ENCODE peak calls at places on chromosomes 6 and 20, in ten cellular contexts. One of them, this sample, is unnamed.
A peak's percentile ranks its signal among the peaks of the same experiment; 100 is the strongest.

GRCh38 chr6:67933278-67933677 is 701.8 kb upstream of the ADGRB3 start:
- DNase-seq in CD4-positive, alpha-beta T cell: no peak
- DNase-seq in ACHN: peak; percentile 12
- DNase-seq in NCI-H524: peak; percentile 10
- DNase-seq in OCI-M1: peak; percentile 76
- DNase-seq in HFFc6: no peak
- DNase-seq in ovary: no peak
- DNase-seq in fibroblast of pulmonary artery: no peak
- DNase-seq in stimulated activated CD8-positive, alpha-beta memory T cell treated with anti-CD3 and anti-CD28 coated beads, Interleukin-12 subunit alpha, Interleukin-12 subunit beta, amount 100 ng/mL, for 1 hour: no peak
- DNase-seq in posterior vena cava: no peak
- DNase-seq in this sample: no peak

GRCh38 chr20:17898548-17898994 is 70.0 kb downstream of the SNX5 start:
- DNase-seq in stimulated activated CD8-positive, alpha-beta memory T cell treated with anti-CD3 and anti-CD28 coated beads, Interleukin-12 subunit alpha, Interleukin-12 subunit beta, amount 100 ng/mL, for 1 hour: peak; percentile 41
- DNase-seq in ovary: peak; percentile 71
- DNase-seq in ACHN: peak; percentile 49
- DNase-seq in HFFc6: peak; percentile 60
- DNase-seq in OCI-M1: peak; percentile 71
- DNase-seq in fibroblast of pulmonary artery: peak; percentile 84
- DNase-seq in CD4-positive, alpha-beta T cell: peak; percentile 52
- DNase-seq in NCI-H524: peak; percentile 66
- DNase-seq in posterior vena cava: peak; percentile 82
- DNase-seq in this sample: peak; percentile 41

GRCh38 chr6:33613146-33613793 is 7.9 kb upstream of the ITPR3 start:
- DNase-seq in OCI-M1: no peak
- DNase-seq in posterior vena cava: no peak
- DNase-seq in ovary: no peak
- DNase-seq in HFFc6: peak; percentile 68
- DNase-seq in ACHN: peak; percentile 86
- DNase-seq in stimulated activated CD8-positive, alpha-beta memory T cell treated with anti-CD3 and anti-CD28 coated beads, Interleukin-12 subunit alpha, Interleukin-12 subunit beta, amount 100 ng/mL, for 1 hour: no peak
- DNase-seq in CD4-positive, alpha-beta T cell: no peak
- DNase-seq in NCI-H524: no peak
- DNase-seq in fibroblast of pulmonary artery: no peak
- DNase-seq in this sample: peak; percentile 58

GRCh38 chr6:168578036-168578435 is 137.1 kb downstream of the SMOC2 start:
- DNase-seq in fibroblast of pulmonary artery: no peak
- DNase-seq in HFFc6: no peak
- DNase-seq in OCI-M1: no peak
- DNase-seq in ovary: no peak
- DNase-seq in posterior vena cava: peak; percentile 55
- DNase-seq in stimulated activated CD8-positive, alpha-beta memory T cell treated with anti-CD3 and anti-CD28 coated beads, Interleukin-12 subunit alpha, Interleukin-12 subunit beta, amount 100 ng/mL, for 1 hour: no peak
- DNase-seq in NCI-H524: no peak
- DNase-seq in CD4-positive, alpha-beta T cell: no peak
- DNase-seq in ACHN: no peak
- DNase-seq in this sample: no peak

GRCh38 chr6:150835620-150836019 is 29.9 kb upstream of the MTHFD1L start:
- DNase-seq in NCI-H524: no peak
- DNase-seq in stimulated activated CD8-positive, alpha-beta memory T cell treated with anti-CD3 and anti-CD28 coated beads, Interleukin-12 subunit alpha, Interleukin-12 subunit beta, amount 100 ng/mL, for 1 hour: no peak
- DNase-seq in fibroblast of pulmonary artery: no peak
- DNase-seq in OCI-M1: no peak
- DNase-seq in CD4-positive, alpha-beta T cell: no peak
- DNase-seq in ACHN: no peak
- DNase-seq in ovary: no peak
- DNase-seq in posterior vena cava: no peak
- DNase-seq in HFFc6: no peak
- DNase-seq in this sample: no peak

GRCh38 chr6:98945311-98946005 is 2.3 kb downstream of the FBXL4 start:
- DNase-seq in ACHN: no peak
- DNase-seq in stimulated activated CD8-positive, alpha-beta memory T cell treated with anti-CD3 and anti-CD28 coated beads, Interleukin-12 subunit alpha, Interleukin-12 subunit beta, amount 100 ng/mL, for 1 hour: no peak
- DNase-seq in CD4-positive, alpha-beta T cell: no peak
- DNase-seq in fibroblast of pulmonary artery: no peak
- DNase-seq in HFFc6: no peak
- DNase-seq in OCI-M1: no peak
- DNase-seq in ovary: no peak
- DNase-seq in posterior vena cava: no peak
- DNase-seq in NCI-H524: no peak
- DNase-seq in this sample: no peak

GRCh38 chr6:39558791-39559190 is 166.4 kb downstream of the KIF6 start:
- DNase-seq in stimulated activated CD8-positive, alpha-beta memory T cell treated with anti-CD3 and anti-CD28 coated beads, Interleukin-12 subunit alpha, Interleukin-12 subunit beta, amount 100 ng/mL, for 1 hour: no peak
- DNase-seq in CD4-positive, alpha-beta T cell: no peak
- DNase-seq in posterior vena cava: no peak
- DNase-seq in fibroblast of pulmonary artery: no peak
- DNase-seq in OCI-M1: no peak
- DNase-seq in ovary: no peak
- DNase-seq in HFFc6: no peak
- DNase-seq in ACHN: no peak
- DNase-seq in NCI-H524: no peak
- DNase-seq in this sample: no peak

GRCh38 chr6:117264487-117265424 is 602 bp upstream of the VGLL2 start:
- DNase-seq in NCI-H524: peak; percentile 42
- DNase-seq in ACHN: no peak
- DNase-seq in ovary: no peak
- DNase-seq in stimulated activated CD8-positive, alpha-beta memory T cell treated with anti-CD3 and anti-CD28 coated beads, Interleukin-12 subunit alpha, Interleukin-12 subunit beta, amount 100 ng/mL, for 1 hour: no peak
- DNase-seq in CD4-positive, alpha-beta T cell: no peak
- DNase-seq in HFFc6: no peak
- DNase-seq in posterior vena cava: no peak
- DNase-seq in fibroblast of pulmonary artery: peak; percentile 16
- DNase-seq in OCI-M1: no peak
- DNase-seq in this sample: no peak

GRCh38 chr6:15132854-15133670 is 112.8 kb upstream of the JARID2 start:
- DNase-seq in CD4-positive, alpha-beta T cell: no peak
- DNase-seq in OCI-M1: no peak
- DNase-seq in fibroblast of pulmonary artery: peak; percentile 56
- DNase-seq in posterior vena cava: no peak
- DNase-seq in stimulated activated CD8-positive, alpha-beta memory T cell treated with anti-CD3 and anti-CD28 coated beads, Interleukin-12 subunit alpha, Interleukin-12 subunit beta, amount 100 ng/mL, for 1 hour: no peak
- DNase-seq in ACHN: peak; percentile 4
- DNase-seq in ovary: no peak
- DNase-seq in HFFc6: peak; percentile 80
- DNase-seq in NCI-H524: peak; percentile 82
- DNase-seq in this sample: peak; percentile 94

GRCh38 chr20:12058201-12058600 is 140.5 kb downstream of the BTBD3 start:
- DNase-seq in HFFc6: no peak
- DNase-seq in CD4-positive, alpha-beta T cell: no peak
- DNase-seq in ACHN: no peak
- DNase-seq in NCI-H524: no peak
- DNase-seq in stimulated activated CD8-positive, alpha-beta memory T cell treated with anti-CD3 and anti-CD28 coated beads, Interleukin-12 subunit alpha, Interleukin-12 subunit beta, amount 100 ng/mL, for 1 hour: no peak
- DNase-seq in fibroblast of pulmonary artery: no peak
- DNase-seq in ovary: no peak
- DNase-seq in posterior vena cava: no peak
- DNase-seq in OCI-M1: no peak
- DNase-seq in this sample: no peak

GRCh38 chr6:105300090-105300489 is 102.8 kb downstream of the PREP start:
- DNase-seq in posterior vena cava: no peak
- DNase-seq in OCI-M1: no peak
- DNase-seq in fibroblast of pulmonary artery: no peak
- DNase-seq in ovary: no peak
- DNase-seq in stimulated activated CD8-positive, alpha-beta memory T cell treated with anti-CD3 and anti-CD28 coated beads, Interleukin-12 subunit alpha, Interleukin-12 subunit beta, amount 100 ng/mL, for 1 hour: no peak
- DNase-seq in HFFc6: no peak
- DNase-seq in NCI-H524: no peak
- DNase-seq in ACHN: no peak
- DNase-seq in CD4-positive, alpha-beta T cell: no peak
- DNase-seq in this sample: no peak

GRCh38 chr20:31418307-31418706 is 12.3 kb upstream of the DEFB121 start:
- DNase-seq in posterior vena cava: no peak
- DNase-seq in ACHN: no peak
- DNase-seq in HFFc6: no peak
- DNase-seq in NCI-H524: no peak
- DNase-seq in fibroblast of pulmonary artery: no peak
- DNase-seq in OCI-M1: no peak
- DNase-seq in CD4-positive, alpha-beta T cell: no peak
- DNase-seq in stimulated activated CD8-positive, alpha-beta memory T cell treated with anti-CD3 and anti-CD28 coated beads, Interleukin-12 subunit alpha, Interleukin-12 subunit beta, amount 100 ng/mL, for 1 hour: no peak
- DNase-seq in ovary: no peak
- DNase-seq in this sample: no peak

GRCh38 chr6:28082939-28083338 is 2.6 kb downstream of the ZNF165 start:
- DNase-seq in OCI-M1: no peak
- DNase-seq in ACHN: no peak
- DNase-seq in ovary: no peak
- DNase-seq in HFFc6: no peak
- DNase-seq in NCI-H524: no peak
- DNase-seq in CD4-positive, alpha-beta T cell: no peak
- DNase-seq in stimulated activated CD8-positive, alpha-beta memory T cell treated with anti-CD3 and anti-CD28 coated beads, Interleukin-12 subunit alpha, Interleukin-12 subunit beta, amount 100 ng/mL, for 1 hour: no peak
- DNase-seq in posterior vena cava: no peak
- DNase-seq in fibroblast of pulmonary artery: no peak
- DNase-seq in this sample: no peak

GRCh38 chr6:101761124-101761601 is 367.7 kb downstream of the GRIK2 start:
- DNase-seq in CD4-positive, alpha-beta T cell: no peak
- DNase-seq in ovary: no peak
- DNase-seq in stimulated activated CD8-positive, alpha-beta memory T cell treated with anti-CD3 and anti-CD28 coated beads, Interleukin-12 subunit alpha, Interleukin-12 subunit beta, amount 100 ng/mL, for 1 hour: no peak
- DNase-seq in ACHN: no peak
- DNase-seq in fibroblast of pulmonary artery: peak; percentile 95
- DNase-seq in NCI-H524: no peak
- DNase-seq in OCI-M1: peak; percentile 62
- DNase-seq in posterior vena cava: no peak
- DNase-seq in HFFc6: peak; percentile 81
- DNase-seq in this sample: no peak

GRCh38 chr6:118889163-118889562 is 4.8 kb upstream of the ASF1A start:
- DNase-seq in ovary: no peak
- DNase-seq in ACHN: no peak
- DNase-seq in NCI-H524: no peak
- DNase-seq in HFFc6: no peak
- DNase-seq in CD4-positive, alpha-beta T cell: no peak
- DNase-seq in fibroblast of pulmonary artery: no peak
- DNase-seq in posterior vena cava: no peak
- DNase-seq in OCI-M1: no peak
- DNase-seq in stimulated activated CD8-positive, alpha-beta memory T cell treated with anti-CD3 and anti-CD28 coated beads, Interleukin-12 subunit alpha, Interleukin-12 subunit beta, amount 100 ng/mL, for 1 hour: no peak
- DNase-seq in this sample: no peak

GRCh38 chr20:36644032-36644712 is 1.8 kb downstream of the SLA2 start:
- DNase-seq in ovary: no peak
- DNase-seq in HFFc6: no peak
- DNase-seq in posterior vena cava: peak; percentile 47
- DNase-seq in OCI-M1: no peak
- DNase-seq in CD4-positive, alpha-beta T cell: peak; percentile 46
- DNase-seq in ACHN: no peak
- DNase-seq in fibroblast of pulmonary artery: no peak
- DNase-seq in NCI-H524: no peak
- DNase-seq in stimulated activated CD8-positive, alpha-beta memory T cell treated with anti-CD3 and anti-CD28 coated beads, Interleukin-12 subunit alpha, Interleukin-12 subunit beta, amount 100 ng/mL, for 1 hour: peak; percentile 41
- DNase-seq in this sample: no peak

GRCh38 chr6:37643851-37644672 is 53.6 kb downstream of the MDGA1 start:
- DNase-seq in NCI-H524: no peak
- DNase-seq in stimulated activated CD8-positive, alpha-beta memory T cell treated with anti-CD3 and anti-CD28 coated beads, Interleukin-12 subunit alpha, Interleukin-12 subunit beta, amount 100 ng/mL, for 1 hour: no peak
- DNase-seq in CD4-positive, alpha-beta T cell: peak; percentile 3
- DNase-seq in OCI-M1: no peak
- DNase-seq in HFFc6: no peak
- DNase-seq in fibroblast of pulmonary artery: peak; percentile 49
- DNase-seq in ovary: no peak
- DNase-seq in posterior vena cava: peak; percentile 76
- DNase-seq in ACHN: no peak
- DNase-seq in this sample: no peak

GRCh38 chr6:45614488-45615285 is 237.0 kb upstream of the SUPT3H start:
- DNase-seq in posterior vena cava: no peak
- DNase-seq in ACHN: no peak
- DNase-seq in fibroblast of pulmonary artery: peak; percentile 13
- DNase-seq in ovary: no peak
- DNase-seq in HFFc6: no peak
- DNase-seq in stimulated activated CD8-positive, alpha-beta memory T cell treated with anti-CD3 and anti-CD28 coated beads, Interleukin-12 subunit alpha, Interleukin-12 subunit beta, amount 100 ng/mL, for 1 hour: no peak
- DNase-seq in OCI-M1: peak; percentile 55
- DNase-seq in NCI-H524: no peak
- DNase-seq in CD4-positive, alpha-beta T cell: no peak
- DNase-seq in this sample: no peak

GRCh38 chr6:152950240-152950639 is 32.6 kb downstream of the FBXO5 start:
- DNase-seq in ACHN: no peak
- DNase-seq in HFFc6: no peak
- DNase-seq in OCI-M1: no peak
- DNase-seq in posterior vena cava: no peak
- DNase-seq in stimulated activated CD8-positive, alpha-beta memory T cell treated with anti-CD3 and anti-CD28 coated beads, Interleukin-12 subunit alpha, Interleukin-12 subunit beta, amount 100 ng/mL, for 1 hour: no peak
- DNase-seq in CD4-positive, alpha-beta T cell: no peak
- DNase-seq in fibroblast of pulmonary artery: no peak
- DNase-seq in ovary: no peak
- DNase-seq in NCI-H524: no peak
- DNase-seq in this sample: no peak

GRCh38 chr6:148414836-148415235 is 72.2 kb downstream of the SASH1 start:
- DNase-seq in HFFc6: peak; percentile 79
- DNase-seq in OCI-M1: no peak
- DNase-seq in NCI-H524: peak; percentile 8
- DNase-seq in stimulated activated CD8-positive, alpha-beta memory T cell treated with anti-CD3 and anti-CD28 coated beads, Interleukin-12 subunit alpha, Interleukin-12 subunit beta, amount 100 ng/mL, for 1 hour: no peak
- DNase-seq in CD4-positive, alpha-beta T cell: no peak
- DNase-seq in posterior vena cava: no peak
- DNase-seq in fibroblast of pulmonary artery: peak; percentile 85
- DNase-seq in ACHN: peak; percentile 33
- DNase-seq in ovary: no peak
- DNase-seq in this sample: peak; percentile 41

GRCh38 chr6:126063512-126064146 is 77.3 kb downstream of the TRMT11 start:
- DNase-seq in HFFc6: no peak
- DNase-seq in fibroblast of pulmonary artery: no peak
- DNase-seq in ACHN: no peak
- DNase-seq in CD4-positive, alpha-beta T cell: no peak
- DNase-seq in posterior vena cava: no peak
- DNase-seq in OCI-M1: no peak
- DNase-seq in ovary: no peak
- DNase-seq in NCI-H524: peak; percentile 38
- DNase-seq in stimulated activated CD8-positive, alpha-beta memory T cell treated with anti-CD3 and anti-CD28 coated beads, Interleukin-12 subunit alpha, Interleukin-12 subunit beta, amount 100 ng/mL, for 1 hour: no peak
- DNase-seq in this sample: no peak

GRCh38 chr6:129683606-129684322 is 26.2 kb downstream of the ARHGAP18 start:
- DNase-seq in posterior vena cava: peak; percentile 90
- DNase-seq in OCI-M1: peak; percentile 96
- DNase-seq in HFFc6: peak; percentile 98
- DNase-seq in ACHN: peak; percentile 98
- DNase-seq in ovary: no peak
- DNase-seq in NCI-H524: peak; percentile 44
- DNase-seq in stimulated activated CD8-positive, alpha-beta memory T cell treated with anti-CD3 and anti-CD28 coated beads, Interleukin-12 subunit alpha, Interleukin-12 subunit beta, amount 100 ng/mL, for 1 hour: peak; percentile 40
- DNase-seq in fibroblast of pulmonary artery: peak; percentile 99
- DNase-seq in CD4-positive, alpha-beta T cell: peak; percentile 55
- DNase-seq in this sample: peak; percentile 100

GRCh38 chr6:4906942-4907300 is 96.9 kb downstream of the RPP40 start:
- DNase-seq in ovary: no peak
- DNase-seq in posterior vena cava: no peak
- DNase-seq in HFFc6: no peak
- DNase-seq in NCI-H524: no peak
- DNase-seq in CD4-positive, alpha-beta T cell: no peak
- DNase-seq in stimulated activated CD8-positive, alpha-beta memory T cell treated with anti-CD3 and anti-CD28 coated beads, Interleukin-12 subunit alpha, Interleukin-12 subunit beta, amount 100 ng/mL, for 1 hour: no peak
- DNase-seq in fibroblast of pulmonary artery: no peak
- DNase-seq in OCI-M1: no peak
- DNase-seq in ACHN: no peak
- DNase-seq in this sample: no peak

GRCh38 chr6:36862164-36862847 is 12.3 kb downstream of the PPIL1 start:
- DNase-seq in OCI-M1: peak; percentile 84
- DNase-seq in HFFc6: no peak
- DNase-seq in ACHN: no peak
- DNase-seq in posterior vena cava: no peak
- DNase-seq in stimulated activated CD8-positive, alpha-beta memory T cell treated with anti-CD3 and anti-CD28 coated beads, Interleukin-12 subunit alpha, Interleukin-12 subunit beta, amount 100 ng/mL, for 1 hour: no peak
- DNase-seq in NCI-H524: no peak
- DNase-seq in ovary: no peak
- DNase-seq in CD4-positive, alpha-beta T cell: no peak
- DNase-seq in fibroblast of pulmonary artery: no peak
- DNase-seq in this sample: no peak

GRCh38 chr6:136657629-136658028 is 107.4 kb upstream of the MAP7 start:
- DNase-seq in OCI-M1: no peak
- DNase-seq in HFFc6: peak; percentile 77
- DNase-seq in posterior vena cava: no peak
- DNase-seq in stimulated activated CD8-positive, alpha-beta memory T cell treated with anti-CD3 and anti-CD28 coated beads, Interleukin-12 subunit alpha, Interleukin-12 subunit beta, amount 100 ng/mL, for 1 hour: no peak
- DNase-seq in ovary: no peak
- DNase-seq in ACHN: no peak
- DNase-seq in NCI-H524: no peak
- DNase-seq in CD4-positive, alpha-beta T cell: no peak
- DNase-seq in fibroblast of pulmonary artery: no peak
- DNase-seq in this sample: peak; percentile 21

GRCh38 chr6:44133003-44133931 is 5.9 kb downstream of the TMEM63B start:
- DNase-seq in CD4-positive, alpha-beta T cell: no peak
- DNase-seq in NCI-H524: peak; percentile 77
- DNase-seq in HFFc6: peak; percentile 69
- DNase-seq in ACHN: no peak
- DNase-seq in ovary: no peak
- DNase-seq in stimulated activated CD8-positive, alpha-beta memory T cell treated with anti-CD3 and anti-CD28 coated beads, Interleukin-12 subunit alpha, Interleukin-12 subunit beta, amount 100 ng/mL, for 1 hour: no peak
- DNase-seq in OCI-M1: peak; percentile 73
- DNase-seq in fibroblast of pulmonary artery: peak; percentile 52
- DNase-seq in posterior vena cava: no peak
- DNase-seq in this sample: no peak

GRCh38 chr6:106609699-106610098 is 19.6 kb downstream of the RTN4IP1 start:
- DNase-seq in NCI-H524: peak; percentile 58
- DNase-seq in fibroblast of pulmonary artery: no peak
- DNase-seq in posterior vena cava: no peak
- DNase-seq in CD4-positive, alpha-beta T cell: no peak
- DNase-seq in ovary: no peak
- DNase-seq in ACHN: peak; percentile 35
- DNase-seq in stimulated activated CD8-positive, alpha-beta memory T cell treated with anti-CD3 and anti-CD28 coated beads, Interleukin-12 subunit alpha, Interleukin-12 subunit beta, amount 100 ng/mL, for 1 hour: no peak
- DNase-seq in HFFc6: no peak
- DNase-seq in OCI-M1: peak; percentile 60
- DNase-seq in this sample: peak; percentile 11

GRCh38 chr6:28807682-28808280 is 116.0 kb downstream of the TRIM27 start:
- DNase-seq in HFFc6: peak; percentile 70
- DNase-seq in OCI-M1: peak; percentile 97
- DNase-seq in CD4-positive, alpha-beta T cell: no peak
- DNase-seq in NCI-H524: peak; percentile 80
- DNase-seq in stimulated activated CD8-positive, alpha-beta memory T cell treated with anti-CD3 and anti-CD28 coated beads, Interleukin-12 subunit alpha, Interleukin-12 subunit beta, amount 100 ng/mL, for 1 hour: no peak
- DNase-seq in ACHN: peak; percentile 60
- DNase-seq in posterior vena cava: no peak
- DNase-seq in ovary: no peak
- DNase-seq in fibroblast of pulmonary artery: peak; percentile 50
- DNase-seq in this sample: peak; percentile 55

This sample was measured in RCC 7860.